ENCODE peak calls at places on chromosomes 6 and 20, in ten cellular contexts. Y is left ventricle myocardium superior, N is NCI-H1417 treated with DMSO at 0.1 percent for 48 hours, K is EL, R is DMS153, V is LoVo, B is glutamatergic neuron, G is mucosa of gallbladder, O is GDM1, M is SHP77 treated with DMSO at 0.1 percent for 48 hours. S is an unnamed sample.

GRCh38 chr20:986733-987355 is 15.3 kb downstream of the RSPO4 start:
- DNase-seq in Y (no peak), N (no peak), K (peak), R (no peak), V (no peak), B (no peak), G (no peak), O (no peak), M (no peak), S (no peak)

GRCh38 chr6:30554962-30555361 is 1.3 kb downstream of the GNL1 start:
- DNase-seq in Y (no peak), N (no peak), K (no peak), R (no peak), V (no peak), B (no peak), G (no peak), O (no peak), M (no peak), S (no peak)

GRCh38 chr6:14964901-14965300 is 281.0 kb upstream of the JARID2 start:
- DNase-seq in Y (no peak), N (no peak), K (no peak), R (peak), V (no peak), B (no peak), G (no peak), O (no peak), M (peak), S (no peak)

GRCh38 chr20:10218536-10219451 is at the start of gene SNAP25:
- DNase-seq in Y (peak), N (peak), K (peak), R (peak), V (no peak), B (peak), G (peak), O (no peak), M (peak), S (peak)

GRCh38 chr6:116330511-116330910 is 40.2 kb upstream of the DSE start:
- DNase-seq in Y (no peak), N (no peak), K (no peak), R (no peak), V (no peak), B (no peak), G (no peak), O (no peak), M (no peak), S (no peak)

GRCh38 chr6:144939926-144940325 is 654.8 kb downstream of the UTRN start:
- DNase-seq in Y (no peak), N (no peak), K (peak), R (no peak), V (no peak), B (no peak), G (no peak), O (no peak), M (no peak), S (no peak)

GRCh38 chr20:58054744-58055373 is 173.6 kb downstream of the ANKRD60 start:
- DNase-seq in Y (peak), N (no peak), K (no peak), R (no peak), V (no peak), B (peak), G (peak), O (no peak), M (no peak), S (no peak)

GRCh38 chr20:58308290-58308679 is 1.2 kb upstream of the RAB22A start:
- DNase-seq in Y (no peak), N (no peak), K (no peak), R (no peak), V (no peak), B (no peak), G (no peak), O (no peak), M (no peak), S (no peak)

GRCh38 chr6:17703256-17703694 is 3.5 kb downstream of the NUP153 start:
- DNase-seq in Y (no peak), N (no peak), K (peak), R (no peak), V (peak), B (no peak), G (peak), O (peak), M (no peak), S (no peak)

GRCh38 chr20:25223179-25223661 is 24.7 kb upstream of the PYGB start:
- DNase-seq in Y (no peak), N (no peak), K (peak), R (no peak), V (peak), B (no peak), G (peak), O (no peak), M (no peak), S (no peak)

GRCh38 chr6:165308926-165309731 is at the start of gene C6orf118:
- DNase-seq in Y (peak), N (peak), K (no peak), R (peak), V (no peak), B (peak), G (peak), O (peak), M (peak), S (peak)

GRCh38 chr6:149771925-149772324 is 22.4 kb downstream of the PCMT1 start:
- DNase-seq in Y (no peak), N (no peak), K (no peak), R (no peak), V (no peak), B (no peak), G (no peak), O (no peak), M (no peak), S (no peak)

GRCh38 chr6:81892911-81893310 is 140.4 kb upstream of the TENT5A start:
- DNase-seq in Y (no peak), N (no peak), K (no peak), R (no peak), V (no peak), B (no peak), G (no peak), O (no peak), M (no peak), S (no peak)

GRCh38 chr6:15296735-15297134 is 50.9 kb downstream of the JARID2 start:
- DNase-seq in Y (no peak), N (no peak), K (no peak), R (no peak), V (no peak), B (no peak), G (no peak), O (peak), M (no peak), S (no peak)

GRCh38 chr20:40991181-40991889 is 37.3 kb upstream of the TOP1 start:
- DNase-seq in Y (no peak), N (no peak), K (peak), R (no peak), V (no peak), B (no peak), G (peak), O (peak), M (no peak), S (no peak)

GRCh38 chr6:136831873-136832562 is 9.6 kb downstream of the PEX7 start:
- DNase-seq in Y (no peak), N (no peak), K (no peak), R (no peak), V (no peak), B (no peak), G (no peak), O (no peak), M (no peak), S (no peak)

GRCh38 chr6:170156448-170157375 is 134.2 kb downstream of the DLL1 start:
- DNase-seq in Y (no peak), N (no peak), K (no peak), R (no peak), V (no peak), B (no peak), G (no peak), O (no peak), M (no peak), S (no peak)

GRCh38 chr20:23889775-23890187 is 10.2 kb upstream of the CST5 start:
- DNase-seq in Y (peak), N (no peak), K (peak), R (peak), V (peak), B (peak), G (peak), O (peak), M (peak), S (peak)

GRCh38 chr20:41905186-41905585 is 287.0 kb upstream of the CHD6 start:
- DNase-seq in Y (no peak), N (no peak), K (no peak), R (no peak), V (no peak), B (no peak), G (no peak), O (no peak), M (no peak), S (no peak)

GRCh38 chr20:40663304-40663703 is 25.7 kb downstream of the MAFB start:
- DNase-seq in Y (no peak), N (no peak), K (no peak), R (no peak), V (no peak), B (no peak), G (no peak), O (no peak), M (no peak), S (no peak)

GRCh38 chr6:52576392-52577021 is 353 bp downstream of the TRAM2 start:
- DNase-seq in Y (peak), N (no peak), K (peak), R (peak), V (peak), B (peak), G (peak), O (peak), M (peak), S (peak)

GRCh38 chr6:133254552-133255228 is 13.5 kb downstream of the EYA4 start:
- DNase-seq in Y (no peak), N (no peak), K (no peak), R (no peak), V (no peak), B (no peak), G (no peak), O (no peak), M (no peak), S (no peak)

GRCh38 chr6:25270559-25270958 is 8.6 kb upstream of the CARMIL1 start:
- DNase-seq in Y (no peak), N (no peak), K (no peak), R (no peak), V (no peak), B (no peak), G (no peak), O (no peak), M (no peak), S (no peak)

GRCh38 chr6:67608099-67608749 is 1026.9 kb upstream of the ADGRB3 start:
- DNase-seq in Y (no peak), N (no peak), K (no peak), R (no peak), V (no peak), B (no peak), G (peak), O (no peak), M (peak), S (no peak)

GRCh38 chr6:8481727-8482126 is 46.4 kb upstream of the SLC35B3 start:
- DNase-seq in Y (no peak), N (no peak), K (peak), R (no peak), V (no peak), B (no peak), G (no peak), O (no peak), M (no peak), S (no peak)

GRCh38 chr6:122696853-122697252 is 82.7 kb upstream of the FABP7 start:
- DNase-seq in Y (no peak), N (no peak), K (peak), R (no peak), V (no peak), B (no peak), G (no peak), O (no peak), M (no peak), S (no peak)

GRCh38 chr6:35581633-35582032 is 68.9 kb upstream of the TULP1 start:
- DNase-seq in Y (no peak), N (no peak), K (no peak), R (peak), V (no peak), B (no peak), G (no peak), O (no peak), M (no peak), S (no peak)

GRCh38 chr6:54440549-54440948 is 132.3 kb downstream of the TINAG start:
- DNase-seq in Y (no peak), N (no peak), K (no peak), R (no peak), V (no peak), B (no peak), G (no peak), O (no peak), M (no peak), S (no peak)

GRCh38 chr6:128498244-128498643 is 22.2 kb downstream of the PTPRK start:
- DNase-seq in Y (no peak), N (no peak), K (no peak), R (no peak), V (no peak), B (no peak), G (no peak), O (no peak), M (no peak), S (no peak)

GRCh38 chr6:16712931-16713484 is 48.3 kb downstream of the ATXN1 start:
- DNase-seq in Y (peak), N (no peak), K (peak), R (no peak), V (peak), B (no peak), G (peak), O (no peak), M (no peak), S (peak)

GRCh38 chr6:88263591-88263990 is 97.4 kb upstream of the CNR1 start:
- DNase-seq in Y (no peak), N (no peak), K (no peak), R (no peak), V (no peak), B (peak), G (no peak), O (no peak), M (no peak), S (no peak)

GRCh38 chr6:16591681-16592549 is 169.3 kb downstream of the ATXN1 start:
- DNase-seq in Y (no peak), N (no peak), K (no peak), R (no peak), V (no peak), B (peak), G (no peak), O (no peak), M (no peak), S (no peak)

GRCh38 chr6:159045826-159046225 is 1.0 kb upstream of the TAGAP start:
- DNase-seq in Y (no peak), N (no peak), K (no peak), R (no peak), V (no peak), B (no peak), G (peak), O (no peak), M (no peak), S (no peak)

GRCh38 chr6:46993846-46994245 is 48.3 kb downstream of the ADGRF1 start:
- DNase-seq in Y (no peak), N (no peak), K (peak), R (no peak), V (peak), B (no peak), G (no peak), O (no peak), M (no peak), S (no peak)